ENCODE peak calls at places on chromosomes 2 and 18, in four cellular contexts. D, H, G and M are unnamed samples.

GRCh38 chr2:82959677-82960076 is 1499.4 kb downstream of the SUCLG1 start:
- DNase-seq in G (no peak), H (no peak), D (no peak), M (no peak)

GRCh38 chr2:32798841-32799240 is 147.9 kb upstream of the LTBP1 start:
- DNase-seq in D (no peak), G (no peak), H (no peak), M (no peak)

GRCh38 chr18:26546875-26547301 is 1.5 kb downstream of the KCTD1 start:
- DNase-seq in D (no peak), H (no peak), G (peak; percentile 7), M (no peak)

GRCh38 chr2:222315443-222316121 is 16.8 kb upstream of the PAX3 start:
- DNase-seq in H (no peak), D (no peak), G (no peak), M (no peak)

GRCh38 chr2:21043744-21044532 is at the start of gene APOB:
- DNase-seq in D (no peak), G (no peak), H (no peak), M (no peak)

GRCh38 chr2:151238527-151239487 is 22.9 kb downstream of the RBM43 start:
- DNase-seq in D (peak; percentile 28), G (peak; percentile 48), H (peak; percentile 59), M (no peak)

GRCh38 chr2:61017003-61017555 is 441 bp upstream of the PEX13 start:
- DNase-seq in D (peak; percentile 71), H (peak; percentile 94), G (peak; percentile 83), M (peak; percentile 92)

GRCh38 chr2:128305555-128306080 is 13.1 kb downstream of the HS6ST1 start:
- DNase-seq in H (no peak), D (no peak), G (no peak), M (no peak)

GRCh38 chr2:54755641-54756326 is 32.3 kb downstream of the EML6 start:
- DNase-seq in G (peak; percentile 25), H (no peak), D (no peak), M (no peak)

GRCh38 chr18:22789600-22789999 is 143.5 kb upstream of the RBBP8 start:
- DNase-seq in H (no peak), D (no peak), G (no peak), M (no peak)

GRCh38 chr2:54858021-54858681 is 134.7 kb downstream of the EML6 start:
- DNase-seq in D (no peak), G (no peak), H (no peak), M (no peak)

GRCh38 chr2:123207245-123207644 is 817.8 kb upstream of the CNTNAP5 start:
- DNase-seq in H (no peak), G (no peak), D (no peak), M (no peak)

GRCh38 chr2:32937602-32938450 is 8.9 kb upstream of the LTBP1 start:
- DNase-seq in H (peak; percentile 86), G (no peak), D (no peak), M (peak; percentile 70)

GRCh38 chr2:186595219-186595618 is 5.4 kb downstream of the ITGAV start:
- DNase-seq in H (no peak), D (no peak), G (peak; percentile 87), M (no peak)

GRCh38 chr2:142599504-142599903 is 278.0 kb upstream of the KYNU start:
- DNase-seq in H (no peak), G (no peak), D (no peak), M (no peak)

GRCh38 chr18:6249788-6250187 is 164.9 kb downstream of the L3MBTL4 start:
- DNase-seq in H (no peak), G (peak; percentile 90), D (no peak), M (no peak)

GRCh38 chr2:47271054-47272000 is 116.2 kb upstream of the STPG4 start:
- DNase-seq in D (no peak), H (peak; percentile 32), G (no peak), M (no peak)

GRCh38 chr2:102251042-102251848 is 60.1 kb upstream of the IL1RL1 start:
- DNase-seq in H (no peak), D (peak; percentile 42), G (peak; percentile 50), M (no peak)

GRCh38 chr2:130864830-130865229 is 28.1 kb downstream of the ARHGEF4 start:
- DNase-seq in H (peak; percentile 89), D (no peak), G (peak; percentile 52), M (no peak)

GRCh38 chr18:37328946-37329719 is 236.5 kb downstream of the CELF4 start:
- DNase-seq in G (no peak), D (no peak), H (no peak), M (no peak)

GRCh38 chr2:178905266-178905665 is 98.0 kb upstream of the TTN start:
- DNase-seq in D (no peak), G (no peak), H (no peak), M (no peak)

GRCh38 chr2:61814761-61815160 is 39.1 kb downstream of the FAM161A start:
- DNase-seq in H (no peak), G (no peak), D (no peak), M (no peak)

GRCh38 chr2:150438654-150439053 is 48.8 kb downstream of the RND3 start:
- DNase-seq in H (peak; percentile 40), G (no peak), D (no peak), M (no peak)

GRCh38 chr2:40041983-40042382 is 262.9 kb upstream of the THUMPD2 start:
- DNase-seq in D (no peak), H (no peak), G (no peak), M (no peak)

GRCh38 chr18:63878343-63878742 is 9.2 kb upstream of the SERPINB2 start:
- DNase-seq in G (no peak), D (no peak), H (no peak), M (no peak)

GRCh38 chr18:24492445-24492844 is 32.0 kb downstream of the HRH4 start:
- DNase-seq in G (peak; percentile 75), H (no peak), D (no peak), M (no peak)

GRCh38 chr2:43075906-43076585 is 150.4 kb downstream of the ZFP36L2 start:
- DNase-seq in H (peak; percentile 72), G (no peak), D (no peak), M (no peak)

GRCh38 chr18:49491534-49491856 is 4.5 kb upstream of the C18orf32 start:
- DNase-seq in H (no peak), D (no peak), G (no peak), M (no peak)

GRCh38 chr18:48952287-48953095 is 1.7 kb upstream of the SMAD7 start:
- DNase-seq in G (peak; percentile 92), H (peak; percentile 70), D (no peak), M (no peak)

GRCh38 chr2:206275274-206276160 is 1.1 kb downstream of the ZDBF2 start:
- DNase-seq in H (peak; percentile 65), D (peak; percentile 42), G (peak; percentile 11), M (no peak)

GRCh38 chr2:74375838-74376237 is 4.3 kb downstream of the DCTN1 start:
- DNase-seq in H (no peak), G (no peak), D (no peak), M (no peak)

GRCh38 chr2:88077076-88077475 is 9.5 kb downstream of the SMYD1 start:
- DNase-seq in G (no peak), H (no peak), D (no peak), M (no peak)

GRCh38 chr2:48414640-48414979 is 115.3 kb upstream of the STON1 start:
- DNase-seq in D (no peak), H (no peak), G (no peak), M (no peak)

GRCh38 chr2:64807417-64807816 is 153.7 kb upstream of the SERTAD2 start:
- DNase-seq in H (peak; percentile 91), G (no peak), D (no peak), M (no peak)

GRCh38 chr2:101699939-101700442 is 2.5 kb downstream of the MAP4K4 start:
- DNase-seq in G (no peak), D (no peak), H (peak; percentile 47), M (no peak)

GRCh38 chr2:219684721-219685689 is 57.6 kb downstream of the SLC4A3 start:
- DNase-seq in D (peak; percentile 48), G (peak; percentile 87), H (peak; percentile 78), M (peak; percentile 92)
- H3K4me1 ChIP-seq in D (no peaks in the 10 kb centered on the region), G (peaks cover 4% of the 10 kb centered on the region), H (peaks cover 51% of the 10 kb centered on the region), M (no peaks in the 10 kb centered on the region)

DNA sequence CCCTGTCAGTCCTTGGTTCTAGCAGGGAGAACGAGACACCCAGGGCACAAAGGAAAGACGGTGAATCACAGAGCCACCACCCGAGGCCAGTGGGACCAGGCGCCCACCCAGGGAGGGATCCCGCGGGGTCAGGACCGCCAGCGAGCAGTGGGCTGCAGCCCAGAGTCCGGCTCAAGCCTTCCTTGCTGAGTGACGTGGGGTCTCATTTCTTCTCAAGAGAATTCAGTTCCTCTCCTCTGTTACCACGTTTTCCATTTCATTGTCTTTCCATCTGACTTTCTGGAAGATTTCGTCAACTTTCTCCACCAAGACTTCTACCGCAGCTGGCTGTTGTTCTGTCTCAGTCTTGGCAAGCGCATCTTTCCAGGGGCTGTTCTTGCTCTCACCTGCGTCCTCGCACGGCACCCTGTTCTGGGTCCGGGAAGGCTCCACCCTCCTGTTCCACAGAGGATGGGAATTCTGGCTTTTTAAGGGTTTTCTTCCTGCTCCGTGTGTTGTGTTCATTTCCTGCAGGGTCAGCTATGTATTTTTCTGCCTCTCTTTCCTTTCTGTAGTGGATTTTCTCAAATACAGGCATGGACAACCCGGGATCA is 248.6 kb downstream of the NDUFA10 start:
- DNase-seq in H (no peak), G (no peak), D (no peak), M (no peak)
- H3K9me3 ChIP-seq in H (no peaks in the 10 kb centered on the region), G (no peaks in the 10 kb centered on the region), D (peaks cover 7% of the 10 kb centered on the region), M (no peaks in the 10 kb centered on the region)

DNA sequence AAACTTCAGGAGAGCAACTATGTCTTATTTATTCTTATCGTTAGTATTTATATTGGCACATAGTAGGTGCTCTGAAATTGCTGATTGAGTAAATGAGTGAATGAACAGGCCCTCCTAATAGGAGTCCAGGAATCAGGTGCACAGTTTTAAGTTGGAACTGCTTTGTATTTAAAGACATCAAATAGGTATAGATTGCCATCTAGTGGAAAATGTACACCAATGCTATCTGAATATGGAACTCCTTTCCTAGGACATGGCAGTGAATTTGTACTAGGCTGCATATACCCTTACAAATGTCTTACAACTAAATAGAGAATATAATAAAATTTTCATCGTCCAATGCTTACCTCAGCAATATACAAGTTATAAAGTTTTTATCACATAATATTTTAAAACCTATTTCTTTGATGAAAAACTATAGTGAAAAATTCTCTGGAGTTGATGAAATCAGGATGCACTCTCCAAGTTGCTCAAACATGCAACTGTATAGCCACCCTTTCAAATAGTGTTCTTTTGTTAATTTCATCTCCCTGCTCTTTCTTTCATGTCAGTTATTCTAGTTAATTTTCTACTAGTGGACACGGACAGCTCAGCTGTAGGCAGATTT is 318.9 kb upstream of the SYT4 start:
- DNase-seq in H (no peak), D (no peak), G (no peak), M (no peak)
- H3K27ac ChIP-seq in H (no peak overlapping the region), D (no peak overlapping the region), G (no peak overlapping the region), M (no peak overlapping the region)

GRCh38 chr2:26769501-26769850 is 5.4 kb downstream of the SLC35F6 start:
- DNase-seq in G (no peak), H (no peak), D (no peak), M (no peak)

GRCh38 chr2:26767894-26768487 is 3.9 kb downstream of the SLC35F6 start:
- DNase-seq in D (no peak), H (no peak), G (no peak), M (no peak)

GRCh38 chr2:26772064-26773001 is 8.2 kb downstream of the SLC35F6 start:
- DNase-seq in G (peak; percentile 95), D (peak; percentile 50), H (no peak), M (no peak)

GRCh38 chr2:26768759-26769500 is 4.8 kb downstream of the SLC35F6 start:
- DNase-seq in D (no peak), H (peak; percentile 76), G (peak; percentile 55), M (no peak)

GRCh38 chr2:26770986-26771586 is 7.0 kb downstream of the SLC35F6 start:
- DNase-seq in H (peak; percentile 53), G (peak; percentile 93), D (peak; percentile 23), M (no peak)
- H3K4me1 ChIP-seq in H (peaks cover 49% of the 10 kb centered on the region), G (peaks cover 64% of the 10 kb centered on the region), D (peaks cover 36% of the 10 kb centered on the region), M (peaks cover 80% of the 10 kb centered on the region)